ENCODE peak calls at places on chromosomes 6 and 20, in ten cellular contexts. N is HFFc6, S is fibroblast of pulmonary artery, Y is astrocyte, K is GM23338, M is B cell, O is fibroblast of the aortic adventitia, I is tibial artery, D is IMR-90, R is GM12865. P is an unnamed sample.
A peak's percentile ranks its signal among the peaks of the same experiment; 100 is the strongest.

GRCh38 chr6:23826587-23826986 is 299.4 kb upstream of the NRSN1 start:
- DNase-seq in S (no peak), R (peak; percentile 32), N (no peak), D (no peak), Y (no peak), I (no peak), M (no peak), O (no peak), K (no peak), P (no peak)

GRCh38 chr6:2522521-2522920 is 228.2 kb downstream of the MYLK4 start:
- DNase-seq in O (no peak), I (no peak), K (no peak), S (peak; percentile 71), Y (peak; percentile 61), R (no peak), N (no peak), D (peak; percentile 30), M (no peak), P (no peak)

GRCh38 chr6:70874181-70874913 is 82.5 kb downstream of the B3GAT2 start:
- DNase-seq in R (no peak), D (no peak), K (no peak), Y (no peak), N (no peak), O (no peak), S (no peak), M (no peak), I (no peak), P (no peak)

GRCh38 chr20:48486065-48486464 is 341.7 kb downstream of the PREX1 start:
- DNase-seq in N (no peak), S (no peak), M (no peak), O (no peak), D (no peak), R (no peak), Y (no peak), I (no peak), K (no peak), P (no peak)

GRCh38 chr20:40443731-40444130 is 245.3 kb downstream of the MAFB start:
- DNase-seq in S (no peak), R (no peak), D (no peak), N (no peak), M (no peak), O (no peak), K (no peak), I (no peak), Y (no peak), P (no peak)

GRCh38 chr6:132227937-132228336 is 173.3 kb downstream of the MOXD1 start:
- DNase-seq in M (no peak), K (no peak), I (no peak), Y (peak; percentile 91), O (peak; percentile 95), N (peak; percentile 65), R (no peak), S (peak; percentile 80), D (peak; percentile 96), P (no peak)

GRCh38 chr20:48761914-48762313 is 65.9 kb downstream of the PREX1 start:
- DNase-seq in N (no peak), D (no peak), S (no peak), Y (no peak), I (no peak), K (no peak), R (no peak), O (no peak), M (no peak), P (no peak)

GRCh38 chr6:151154418-151154817 is 85.3 kb upstream of the AKAP12 start:
- DNase-seq in Y (no peak), I (no peak), D (no peak), N (no peak), K (no peak), S (peak; percentile 47), O (peak; percentile 24), M (no peak), R (no peak), P (no peak)

DNA sequence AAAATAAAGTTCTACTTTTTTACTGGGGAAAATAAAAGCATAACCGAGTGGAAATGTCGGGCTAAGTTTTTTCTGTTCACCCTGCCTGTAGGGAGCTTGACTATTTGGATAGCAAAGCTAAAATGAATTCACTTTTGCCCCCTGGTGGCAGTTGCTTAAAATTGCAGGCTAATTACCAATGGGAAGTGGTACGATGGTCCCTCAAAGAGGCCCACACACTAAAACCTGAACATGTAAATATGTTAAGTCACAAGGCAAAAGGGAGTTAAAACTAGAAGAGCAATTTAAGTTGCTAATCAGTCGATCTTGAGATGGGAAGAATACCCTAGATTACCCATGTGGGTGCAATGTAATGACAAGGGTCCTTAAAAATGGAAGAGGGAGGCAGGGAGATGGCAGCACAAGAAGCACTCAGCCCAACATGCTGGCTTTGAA is 916 bp upstream of the SUN5 start:
- DNase-seq in N (no peak), K (peak; percentile 81), R (peak; percentile 57), I (no peak), D (peak; percentile 15), M (no peak), O (no peak), S (peak; percentile 12), Y (no peak), P (peak; percentile 44)
- TF ChIP-seq CTCF in N (peak; percentile 83), K (peak; percentile 93), R (peak; percentile 50), I (peak; percentile 7), D (peak; percentile 36), M (peak; percentile 23), O (peak; percentile 36), S (peak; percentile 47), Y (peak; percentile 42), P (peak; percentile 83)

GRCh38 chr6:74642101-74642500 is 563.8 kb downstream of the COL12A1 start:
- DNase-seq in R (no peak), M (no peak), K (no peak), I (no peak), Y (no peak), S (no peak), N (no peak), O (no peak), D (no peak), P (no peak)

GRCh38 chr6:74645108-74645849 is 560.6 kb downstream of the COL12A1 start:
- DNase-seq in I (no peak), R (no peak), Y (no peak), D (no peak), N (no peak), K (peak; percentile 20), S (no peak), M (no peak), O (no peak), P (no peak)

GRCh38 chr6:74651948-74652347 is 553.9 kb downstream of the COL12A1 start:
- DNase-seq in I (no peak), R (no peak), M (no peak), N (no peak), O (no peak), Y (no peak), D (peak; percentile 13), S (peak; percentile 13), K (no peak), P (no peak)

GRCh38 chr6:74650668-74651067 is 555.2 kb downstream of the COL12A1 start:
- DNase-seq in S (no peak), N (no peak), I (no peak), K (no peak), D (no peak), R (no peak), M (no peak), O (no peak), Y (no peak), P (no peak)

GRCh38 chr6:74646461-74646860 is 559.4 kb downstream of the COL12A1 start:
- DNase-seq in D (no peak), S (no peak), N (no peak), M (no peak), I (no peak), R (no peak), K (no peak), Y (no peak), O (no peak), P (no peak)
- TF ChIP-seq CTCF in D (no peak), S (no peak), N (no peak), M (no peak), I (no peak), R (no peak), K (no peak), Y (no peak), O (no peak), P (no peak)

DNA sequence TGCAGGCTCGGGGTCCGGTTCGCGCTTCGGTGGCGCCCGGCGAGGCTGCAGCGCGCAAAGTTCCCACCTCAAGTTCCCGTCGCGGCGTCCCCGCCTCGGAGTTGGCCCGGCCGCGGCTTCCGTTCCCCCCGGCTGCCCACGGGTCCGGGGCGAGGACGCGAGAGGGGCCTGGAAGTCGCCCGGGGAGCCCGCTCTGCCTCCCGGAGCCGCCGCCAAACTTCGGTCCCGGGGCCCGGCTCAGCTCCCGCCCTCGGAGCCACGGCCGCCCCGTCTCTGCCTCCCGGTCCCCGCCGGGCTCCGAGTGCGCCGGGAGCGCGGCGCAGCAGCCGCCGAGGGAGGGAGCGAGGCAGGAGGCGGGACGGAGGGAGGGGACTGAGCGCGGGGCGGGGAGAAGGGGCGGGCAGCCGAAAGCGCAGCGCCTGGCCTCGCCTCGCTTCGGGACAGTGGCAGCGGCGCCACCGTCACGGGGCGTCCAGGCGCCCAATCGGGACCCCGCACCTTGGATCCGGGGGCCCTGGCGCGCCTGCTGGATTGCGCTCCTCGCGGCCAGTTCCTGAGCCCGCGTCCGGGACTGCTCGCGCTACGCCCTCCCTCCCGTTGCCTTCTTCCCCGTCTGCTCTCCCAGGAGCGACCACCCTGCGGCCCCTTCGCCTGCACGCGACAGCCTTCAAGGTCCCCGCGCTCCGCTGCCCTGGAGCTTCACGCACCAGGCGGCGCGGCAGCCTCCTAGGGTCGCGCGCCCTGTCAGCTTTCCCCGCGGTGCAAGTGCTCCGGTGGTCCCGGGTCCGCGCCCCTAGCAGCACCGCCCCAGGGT is at the start of gene KCNG1:
- DNase-seq in S (peak; percentile 69), O (peak; percentile 52), M (peak; percentile 56), N (peak; percentile 48), D (peak; percentile 75), I (no peak), K (peak; percentile 92), Y (peak; percentile 55), R (no peak), P (peak; percentile 66)
- TF ChIP-seq CTCF in S (no peak), O (peak; percentile 10), M (no peak), N (peak; percentile 19), D (no peak), I (no peak), K (no peak), Y (no peak), R (no peak), P (no peak)

GRCh38 chr6:168908887-168909286 is 344.8 kb downstream of the THBS2 start:
- DNase-seq in S (peak; percentile 75), R (no peak), D (peak; percentile 75), M (no peak), N (peak; percentile 50), I (no peak), K (no peak), O (peak; percentile 94), Y (peak; percentile 71), P (no peak)
- TF ChIP-seq CTCF in S (no peak), R (no peak), D (peak; percentile 40), M (no peak), N (peak; percentile 70), I (no peak), K (no peak), O (peak; percentile 54), Y (peak; percentile 20), P (no peak)

P was measured in activated CD8-positive, alpha-beta T cell treated with anti-CD3 and anti-CD28 coated beads for 36 hours.